ENCODE peak calls at places on chromosomes 11 and 22, in eight cellular contexts. U is nucleus accumbens; B is fibroblast of lung; T is fibroblast of the aortic adventitia; J is activated effector memory CD4-positive, alpha-beta T cell treated with anti-CD3 and anti-CD28 coated beads, Interleukin-2, amount 50 U/mL, for 16 hours; N is effector CD4-positive, alpha-beta T cell; Q is GM13977; W is effector memory CD4-positive, alpha-beta T cell. E is an unnamed sample.

GRCh38 chr22:41619979-41620645 is 731 bp downstream of the DESI1 start:
- DNase-seq in U (peak), B (no peak), T (no peak), J (peak), N (peak), Q (no peak), W (peak), E (peak)

GRCh38 chr22:45647532-45648225 is 24.0 kb upstream of the ATXN10 start:
- DNase-seq in U (no peak), B (no peak), T (no peak), J (no peak), N (no peak), Q (no peak), W (no peak), E (no peak)

GRCh38 chr22:35648066-35649025 is at the start of gene APOL6:
- DNase-seq in U (no peak), B (peak), T (peak), J (peak), N (peak), Q (peak), W (peak), E (peak)

GRCh38 chr11:105609341-105609781 is 512 bp upstream of the GRIA4 start:
- DNase-seq in U (no peak), B (no peak), T (no peak), J (no peak), N (no peak), Q (peak), W (no peak), E (peak)

GRCh38 chr11:86515297-86516094 is 140.8 kb downstream of the CCDC81 start:
- DNase-seq in U (no peak), B (peak), T (peak), J (no peak), N (no peak), Q (no peak), W (no peak), E (no peak)

GRCh38 chr11:313787-314547 is at the start of gene IFITM1:
- DNase-seq in U (no peak), B (peak), T (peak), J (peak), N (peak), Q (peak), W (peak), E (peak)

GRCh38 chr11:129709801-129710398 is 105.7 kb upstream of the TMEM45B start:
- DNase-seq in U (no peak), B (no peak), T (no peak), J (peak), N (no peak), Q (no peak), W (no peak), E (no peak)

GRCh38 chr11:102986815-102987214 is 31.3 kb upstream of the MMP13 start:
- DNase-seq in U (no peak), B (peak), T (peak), J (no peak), N (no peak), Q (no peak), W (no peak), E (no peak)

GRCh38 chr11:47051217-47051616 is 114.7 kb downstream of the CSTPP1 start:
- DNase-seq in U (no peak), B (peak), T (peak), J (no peak), N (no peak), Q (no peak), W (no peak), E (no peak)

GRCh38 chr11:123062892-123063395 is 1.0 kb upstream of the HSPA8 start:
- DNase-seq in U (no peak), B (peak), T (peak), J (no peak), N (no peak), Q (no peak), W (no peak), E (no peak)

GRCh38 chr11:112265659-112266409 is 5.2 kb upstream of the PLET1 start:
- DNase-seq in U (no peak), B (peak), T (no peak), J (no peak), N (no peak), Q (no peak), W (no peak), E (no peak)

GRCh38 chr11:86176165-86176884 is 68.2 kb upstream of the EED start:
- DNase-seq in U (no peak), B (peak), T (peak), J (peak), N (no peak), Q (peak), W (no peak), E (no peak)

GRCh38 chr11:12088531-12088930 is 21.9 kb upstream of the MICAL2 start:
- DNase-seq in U (no peak), B (no peak), T (no peak), J (no peak), N (no peak), Q (no peak), W (no peak), E (no peak)

GRCh38 chr22:29334696-29335344 is 19.3 kb upstream of the RASL10A start:
- DNase-seq in U (no peak), B (no peak), T (no peak), J (no peak), N (no peak), Q (no peak), W (no peak), E (no peak)

GRCh38 chr22:41885116-41885515 is 29.8 kb downstream of the SHISA8 start:
- DNase-seq in U (no peak), B (no peak), T (no peak), J (no peak), N (no peak), Q (no peak), W (no peak), E (no peak)

GRCh38 chr22:37565830-37566229 is 5.5 kb downstream of the CDC42EP1 start:
- DNase-seq in U (no peak), B (no peak), T (no peak), J (no peak), N (no peak), Q (no peak), W (no peak), E (no peak)

GRCh38 chr22:27513021-27513420 is 288.5 kb downstream of the MN1 start:
- DNase-seq in U (no peak), B (no peak), T (no peak), J (no peak), N (no peak), Q (no peak), W (no peak), E (no peak)

GRCh38 chr11:121443688-121444275 is 8.3 kb upstream of the SORL1 start:
- DNase-seq in U (no peak), B (no peak), T (no peak), J (no peak), N (no peak), Q (no peak), W (no peak), E (no peak)

GRCh38 chr11:128061321-128061871 is 526.0 kb downstream of the ETS1 start:
- DNase-seq in U (no peak), B (peak), T (peak), J (no peak), N (no peak), Q (no peak), W (no peak), E (no peak)

GRCh38 chr11:20522536-20522935 is 76.9 kb upstream of the SLC6A5 start:
- DNase-seq in U (no peak), B (no peak), T (no peak), J (no peak), N (no peak), Q (no peak), W (no peak), E (no peak)

GRCh38 chr11:16809901-16810668 is 71.6 kb downstream of the C11orf58 start:
- DNase-seq in U (peak), B (peak), T (peak), J (no peak), N (no peak), Q (no peak), W (no peak), E (no peak)